ENCODE peak calls at places on chromosome 1, in ten cellular contexts. H, Z, L, U, J, E, M, R, K and A are unnamed samples.

GRCh38 chr1:196535727-196536126 is 72.5 kb downstream of the KCNT2 start:
- DNase-seq in U (peak; percentile 38), L (no peak), E (peak; percentile 62), H (no peak), J (no peak), K (peak; percentile 41), R (peak; percentile 41), Z (no peak), M (no peak), A (peak; percentile 37)

GRCh38 chr1:174217248-174217647 is 57.9 kb downstream of the RABGAP1L start:
- DNase-seq in H (no peak), L (no peak), K (no peak), M (no peak), Z (no peak), R (no peak), U (no peak), E (peak; percentile 12), J (no peak), A (peak; percentile 12)

GRCh38 chr1:160797861-160798273 is 1.9 kb downstream of the LY9 start:
- DNase-seq in H (no peak), U (no peak), K (no peak), Z (no peak), M (no peak), E (no peak), L (no peak), J (no peak), R (no peak), A (no peak)

GRCh38 chr1:161981735-161982525 is 41.7 kb downstream of the OLFML2B start:
- DNase-seq in R (no peak), L (no peak), J (no peak), M (no peak), Z (no peak), H (peak; percentile 62), E (no peak), U (no peak), K (no peak), A (no peak)

GRCh38 chr1:114033961-114034360 is 54.7 kb downstream of the OLFML3 start:
- DNase-seq in L (no peak), U (no peak), J (no peak), R (no peak), K (no peak), Z (no peak), M (no peak), E (no peak), H (no peak), A (no peak)

GRCh38 chr1:2526824-2527552 is 592 bp upstream of the PANK4 start:
- DNase-seq in R (peak; percentile 54), J (no peak), K (peak; percentile 24), E (peak; percentile 68), M (no peak), U (peak; percentile 59), H (no peak), Z (peak; percentile 72), L (no peak), A (peak; percentile 45)

GRCh38 chr1:30232288-30232899 is 491.0 kb downstream of the MATN1 start:
- DNase-seq in R (no peak), M (no peak), L (no peak), K (no peak), H (peak; percentile 78), U (no peak), Z (peak; percentile 42), E (peak; percentile 5), J (peak; percentile 5), A (no peak)

GRCh38 chr1:55050283-55050682 is 10.9 kb downstream of the PCSK9 start:
- DNase-seq in K (peak; percentile 59), J (no peak), E (peak; percentile 66), M (no peak), U (peak; percentile 49), L (no peak), H (no peak), R (peak; percentile 58), Z (no peak), A (peak; percentile 57)

GRCh38 chr1:234655328-234656069 is 45.5 kb upstream of the IRF2BP2 start:
- DNase-seq in E (no peak), R (no peak), J (no peak), M (no peak), K (no peak), H (no peak), L (no peak), Z (no peak), U (no peak), A (no peak)

GRCh38 chr1:22841754-22842370 is 130.8 kb downstream of the LACTBL1 start:
- DNase-seq in M (no peak), H (no peak), U (no peak), R (peak; percentile 48), E (no peak), L (no peak), Z (no peak), J (no peak), K (no peak), A (peak; percentile 62)

GRCh38 chr1:87642581-87643129 is 314.0 kb downstream of the LMO4 start:
- DNase-seq in U (no peak), M (no peak), J (no peak), Z (peak; percentile 61), L (no peak), E (no peak), K (peak; percentile 14), H (peak; percentile 14), R (peak; percentile 4), A (no peak)

GRCh38 chr1:22654692-22655091 is 1.7 kb downstream of the C1QB start:
- DNase-seq in M (no peak), R (no peak), J (peak; percentile 25), K (no peak), H (peak; percentile 73), L (no peak), E (no peak), Z (no peak), U (no peak), A (no peak)

GRCh38 chr1:225772848-225773247 is 4.8 kb upstream of the SRP9 start:
- DNase-seq in Z (no peak), H (no peak), K (no peak), J (no peak), E (no peak), R (no peak), M (no peak), L (no peak), U (no peak), A (peak; percentile 22)

DNA sequence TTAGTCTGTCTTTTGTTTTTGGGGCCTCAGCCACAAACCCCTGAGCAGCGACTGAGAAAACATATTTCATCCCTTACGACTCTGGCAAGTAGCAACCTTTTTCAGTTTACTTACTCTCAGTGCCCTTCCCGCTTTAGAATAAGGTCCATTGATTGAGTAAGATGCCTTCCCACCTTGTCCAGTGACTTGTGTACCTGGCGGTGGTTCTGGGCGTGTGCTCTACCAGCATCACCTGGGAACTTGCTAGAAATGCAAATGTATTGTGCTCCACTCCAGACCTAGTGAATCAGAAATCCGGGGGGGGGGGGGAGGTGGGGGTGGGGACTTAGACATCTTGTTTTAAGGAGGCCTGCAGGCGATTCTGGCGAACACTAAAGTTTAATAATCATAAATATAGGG is 72.1 kb downstream of the S1PR1 start:
- DNase-seq in H (peak; percentile 10), M (no peak), Z (no peak), R (no peak), U (no peak), E (no peak), J (no peak), L (no peak), K (no peak), A (no peak)
- H3K4me3 ChIP-seq in H (no peak overlapping the region), M (peak overlapping the region; percentile 57), Z (no peak overlapping the region), R (no peak overlapping the region), U (no peak overlapping the region), E (no peak overlapping the region), J (no peak overlapping the region), L (no peak overlapping the region), K (no peak overlapping the region), A (no peak overlapping the region)

DNA sequence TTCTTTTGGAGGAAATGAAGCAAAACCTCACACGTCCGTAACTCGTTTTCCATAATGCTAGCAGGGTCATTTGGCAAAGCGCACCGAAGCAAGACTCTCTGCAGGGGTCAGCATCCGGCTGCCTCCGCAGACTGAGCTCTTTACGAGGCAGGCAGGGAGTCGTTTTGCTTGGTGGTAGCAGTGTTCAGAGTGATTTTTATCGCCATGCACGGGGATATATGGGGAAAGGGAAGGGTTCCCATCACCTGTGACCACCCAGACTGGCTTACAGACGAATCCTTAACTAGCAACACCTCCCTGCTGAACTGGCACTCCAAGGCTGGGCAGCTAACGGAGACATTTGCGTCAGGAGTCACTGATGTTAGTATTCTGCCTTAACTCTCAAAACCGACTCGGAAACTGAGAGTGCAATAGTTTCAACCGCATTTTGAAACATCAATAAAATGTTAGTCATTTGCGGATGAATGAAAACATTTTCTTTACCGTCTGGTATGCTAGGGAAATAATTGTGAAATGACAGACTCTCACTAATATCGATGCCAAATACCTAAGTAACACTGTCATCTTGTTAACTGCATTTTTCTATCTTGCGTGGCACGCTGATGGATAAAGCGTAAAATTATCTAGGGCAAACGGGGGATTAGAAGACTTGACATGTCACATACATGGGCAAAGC is 2.2 kb upstream of the NEGR1 start:
- DNase-seq in R (peak; percentile 98), U (peak; percentile 98), E (peak; percentile 95), L (no peak), H (peak; percentile 34), J (no peak), M (no peak), K (peak; percentile 90), Z (peak; percentile 70), A (peak; percentile 92)
- H3K4me3 ChIP-seq in R (peak overlapping the region; percentile 90), U (peak overlapping the region; percentile 66), E (peak overlapping the region; percentile 86), L (peak overlapping the region; percentile 68), H (peak overlapping the region; percentile 78), J (peak overlapping the region; percentile 60), M (peak overlapping the region; percentile 74), K (peak overlapping the region; percentile 78), Z (peak overlapping the region; percentile 94), A (peak overlapping the region; percentile 83)

GRCh38 chr1:229150518-229150917 is 120.4 kb upstream of the RAB4A start:
- DNase-seq in R (no peak), M (no peak), E (no peak), Z (no peak), K (no peak), U (no peak), J (no peak), L (no peak), H (peak; percentile 58), A (no peak)

GRCh38 chr1:229147086-229147485 is 123.8 kb upstream of the RAB4A start:
- DNase-seq in H (peak; percentile 49), J (no peak), U (no peak), E (peak; percentile 29), R (no peak), M (peak; percentile 43), L (no peak), K (no peak), Z (no peak), A (no peak)

GRCh38 chr1:229148743-229149142 is 122.2 kb upstream of the RAB4A start:
- DNase-seq in Z (no peak), K (no peak), H (no peak), E (no peak), M (no peak), L (no peak), R (no peak), J (no peak), U (no peak), A (no peak)

GRCh38 chr1:229149435-229149834 is 121.5 kb upstream of the RAB4A start:
- DNase-seq in J (no peak), K (no peak), Z (no peak), L (no peak), M (no peak), R (no peak), E (no peak), H (no peak), U (no peak), A (no peak)

GRCh38 chr1:229148041-229148671 is 122.8 kb upstream of the RAB4A start:
- DNase-seq in U (no peak), E (no peak), M (no peak), H (peak; percentile 73), K (peak; percentile 38), L (peak; percentile 19), R (no peak), J (no peak), Z (peak; percentile 65), A (no peak)
- H3K4me3 ChIP-seq in U (no peak overlapping the region), E (no peak overlapping the region), M (no peak overlapping the region), H (no peak overlapping the region), K (no peak overlapping the region), L (no peak overlapping the region), R (no peak overlapping the region), J (no peak overlapping the region), Z (no peak overlapping the region), A (no peak overlapping the region)

GRCh38 chr1:247111259-247111635 is 7.1 kb upstream of the ZNF669 start:
- DNase-seq in Z (peak; percentile 53), R (no peak), M (no peak), K (no peak), H (peak; percentile 89), U (no peak), E (no peak), L (no peak), J (no peak), A (no peak)
- H3K4me3 ChIP-seq in Z (peak overlapping the region; percentile 57), R (peak overlapping the region; percentile 64), M (peak overlapping the region; percentile 98), K (peak overlapping the region; percentile 60), H (peak overlapping the region; percentile 68), U (peak overlapping the region; percentile 51), E (peak overlapping the region; percentile 49), L (peak overlapping the region; percentile 71), J (peak overlapping the region; percentile 62), A (peak overlapping the region; percentile 64)